ENCODE peak calls at places on chromosome 11, in six cellular contexts. B, I, A, D, S and F are unnamed samples.

GRCh38 chr11:36431429-36432092 is 78.5 kb downstream of the TRAF6 start:
- DNase-seq in B (peak), S (peak), I (no peak), D (peak), A (peak), F (peak)

GRCh38 chr11:75031224-75031753 is 42.6 kb downstream of the NEU3 start:
- DNase-seq in D (peak), B (no peak), A (peak), S (no peak), I (no peak), F (peak)

GRCh38 chr11:66420671-66421476 is at the start of gene NPAS4:
- DNase-seq in B (no peak), S (no peak), A (no peak), I (no peak), D (no peak), F (no peak)

GRCh38 chr11:91081440-91082088 is 858.7 kb upstream of the CHORDC1 start:
- DNase-seq in S (no peak), I (peak), A (peak), B (no peak), D (peak), F (peak)

GRCh38 chr11:69638941-69639681 is 1.8 kb upstream of the CCND1 start:
- DNase-seq in D (peak), B (peak), S (peak), A (peak), I (peak), F (peak)

GRCh38 chr11:114311946-114312345 is 15.7 kb downstream of the NNMT start:
- DNase-seq in B (no peak), I (no peak), S (no peak), D (peak), A (peak), F (no peak)

GRCh38 chr11:66619080-66619554 is 2.7 kb downstream of the RBM14 start:
- DNase-seq in S (peak), A (peak), D (peak), I (no peak), B (no peak), F (peak)

GRCh38 chr11:79078999-79079398 is 361.8 kb downstream of the TENM4 start:
- DNase-seq in D (no peak), A (no peak), S (no peak), B (no peak), I (no peak), F (no peak)

GRCh38 chr11:29627541-29627940 is 389.3 kb downstream of the KCNA4 start:
- DNase-seq in I (no peak), D (no peak), S (no peak), A (no peak), B (no peak), F (no peak)

GRCh38 chr11:66976048-66976467 is 954 bp downstream of the C11orf86 start:
- DNase-seq in B (no peak), D (no peak), I (no peak), S (no peak), A (no peak), F (peak)

GRCh38 chr11:96337541-96338530 is 5.2 kb downstream of the MAML2 start:
- DNase-seq in S (peak), A (peak), B (no peak), D (peak), I (no peak), F (peak)

GRCh38 chr11:15651033-15651432 is 536.3 kb downstream of the INSC start:
- DNase-seq in I (no peak), S (no peak), A (no peak), B (no peak), D (no peak), F (no peak)

GRCh38 chr11:109772846-109773400 is 320.3 kb upstream of the ZC3H12C start:
- DNase-seq in I (no peak), A (no peak), D (no peak), S (no peak), B (no peak), F (no peak)

GRCh38 chr11:48384670-48385069 is 18.4 kb upstream of the OR4C5 start:
- DNase-seq in I (no peak), B (no peak), S (peak), A (no peak), D (no peak), F (no peak)

GRCh38 chr11:15223318-15223717 is 108.6 kb downstream of the INSC start:
- DNase-seq in S (no peak), B (no peak), D (peak), I (no peak), A (peak), F (peak)

GRCh38 chr11:119809346-119809745 is 80.3 kb upstream of the NECTIN1 start:
- DNase-seq in A (no peak), D (no peak), S (no peak), B (no peak), I (no peak), F (no peak)

GRCh38 chr11:71518506-71519471 is 8.3 kb upstream of the KRTAP5-7 start:
- DNase-seq in D (no peak), S (no peak), I (no peak), B (no peak), A (no peak), F (no peak)

GRCh38 chr11:84899740-84900139 is 727.4 kb downstream of the DLG2 start:
- DNase-seq in D (peak), S (peak), A (no peak), I (no peak), B (no peak), F (no peak)

GRCh38 chr11:26993965-26994446 is at the start of gene FIBIN:
- DNase-seq in D (peak), B (peak), A (peak), I (peak), S (no peak), F (peak)

GRCh38 chr11:70530010-70530409 is 131.7 kb downstream of the CTTN start:
- DNase-seq in I (no peak), D (no peak), B (no peak), A (no peak), S (no peak), F (no peak)

GRCh38 chr11:129694538-129694937 is 121.1 kb upstream of the TMEM45B start:
- DNase-seq in I (no peak), B (peak), S (peak), D (no peak), A (no peak), F (no peak)
- TF ChIP-seq CTCF in I (no peak), B (no peak), S (no peak), D (no peak), A (no peak), F (no peak)

GRCh38 chr11:7672960-7673723 is at the start of gene CYB5R2:
- DNase-seq in A (peak), D (peak), B (peak), S (peak), I (peak), F (peak)
- H3K4me3 ChIP-seq in A (peak), D (peak), B (peak), S (peak), I (peak), F (peak)

DNA sequence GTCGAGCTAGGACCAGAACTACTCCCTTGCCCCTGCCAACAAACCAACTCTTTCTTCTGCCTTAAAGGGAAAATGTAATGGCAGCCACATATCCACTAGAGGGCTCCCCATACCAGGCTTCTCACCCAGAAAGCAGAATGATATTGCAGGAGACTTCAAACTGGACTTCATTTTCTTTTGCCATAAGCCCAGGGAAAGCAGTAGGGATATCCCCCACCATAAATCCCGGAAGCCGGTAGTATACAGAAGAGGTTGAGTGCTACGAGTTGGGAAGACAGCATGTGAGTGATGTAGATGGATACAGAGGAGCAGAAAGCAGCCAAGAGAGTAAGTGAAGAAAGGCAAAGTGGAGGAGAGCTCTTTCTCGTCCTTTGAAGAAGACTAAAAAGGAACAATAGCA is 12.1 kb downstream of the PLAAT5 start:
- DNase-seq in I (peak), S (peak), D (peak), A (peak), B (peak), F (peak)
- TF ChIP-seq CTCF in I (peak), S (peak), D (peak), A (peak), B (peak), F (peak)

GRCh38 chr11:10592331-10592730 is 23.9 kb upstream of the LYVE1 start:
- DNase-seq in A (peak), I (no peak), S (no peak), B (no peak), D (peak), F (peak)

GRCh38 chr11:10588904-10589303 is 20.4 kb upstream of the LYVE1 start:
- DNase-seq in D (no peak), S (no peak), B (no peak), A (no peak), I (no peak), F (no peak)

GRCh38 chr11:10587995-10588394 is 19.5 kb upstream of the LYVE1 start:
- DNase-seq in I (no peak), D (no peak), B (no peak), A (no peak), S (no peak), F (no peak)

GRCh38 chr11:10591741-10592140 is 23.3 kb upstream of the LYVE1 start:
- DNase-seq in B (no peak), I (no peak), D (no peak), S (no peak), A (no peak), F (no peak)

GRCh38 chr11:10590516-10590915 is 22.1 kb upstream of the LYVE1 start:
- DNase-seq in B (no peak), I (no peak), D (no peak), A (peak), S (no peak), F (peak)
- H3K4me3 ChIP-seq in B (no peak), I (no peak), D (no peak), A (no peak), S (no peak), F (no peak)

GRCh38 chr11:45089845-45090499 is 56.5 kb upstream of the PRDM11 start:
- DNase-seq in S (no peak), B (no peak), A (peak), D (peak), I (no peak), F (peak)
- TF ChIP-seq CTCF in S (no peak), B (no peak), A (peak), D (peak), I (no peak), F (peak)

DNA sequence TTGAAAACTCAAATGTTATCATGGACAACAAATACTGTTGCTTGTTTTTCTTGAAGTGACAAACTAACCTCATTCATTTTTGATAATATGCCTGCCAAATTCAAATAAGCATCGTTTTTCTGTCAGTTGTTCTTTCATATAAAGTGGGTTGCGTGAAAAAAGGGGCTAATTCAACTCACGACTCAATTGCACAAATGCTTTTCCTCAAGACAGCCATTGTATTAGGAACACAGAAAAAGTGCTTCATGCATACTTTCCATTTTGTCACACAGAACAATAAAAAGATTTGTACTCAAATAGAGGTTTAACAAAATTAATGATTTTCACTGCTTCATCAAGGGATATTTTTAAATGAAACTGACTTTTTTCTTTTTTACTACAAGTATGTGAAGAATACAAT is 94.6 kb upstream of the ALKBH3 start:
- DNase-seq in A (no peak), D (no peak), B (no peak), S (no peak), I (no peak), F (no peak)
- H3K4me3 ChIP-seq in A (no peak), D (no peak), B (no peak), S (no peak), I (no peak), F (no peak)

GRCh38 chr11:32385998-32386397 is 49.3 kb downstream of the WT1 start:
- DNase-seq in S (no peak), I (no peak), A (peak), B (peak), D (peak), F (peak)
- TF ChIP-seq CTCF in S (no peak), I (no peak), A (peak), B (no peak), D (peak), F (peak)

GRCh38 chr11:11620966-11621880 is 582 bp downstream of the GALNT18 start:
- DNase-seq in S (peak), A (peak), B (peak), D (peak), I (no peak), F (peak)
- H3K4me3 ChIP-seq in S (peak), A (peak), B (peak), D (peak), I (peak), F (peak)

DNA sequence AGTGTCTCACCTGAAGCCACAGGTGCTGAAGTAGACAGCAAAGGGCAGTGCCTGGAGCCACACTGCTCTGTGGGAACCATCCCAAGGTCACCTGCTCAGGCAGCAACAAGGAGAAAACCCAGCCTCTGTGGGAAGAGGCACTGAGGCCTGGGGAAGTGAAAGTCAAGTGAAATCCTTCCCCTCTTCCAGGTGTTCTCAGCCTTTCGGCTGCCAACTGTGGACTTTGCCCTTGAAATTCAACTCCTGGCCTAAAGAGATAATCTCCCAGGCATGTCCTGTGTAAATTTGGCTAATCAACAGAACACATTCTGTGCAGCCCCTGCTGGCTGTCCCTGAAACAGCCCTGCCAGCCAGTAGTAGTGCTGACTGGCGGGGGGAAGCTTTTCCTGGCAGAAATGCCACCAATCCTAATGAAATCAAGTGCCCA is 112.1 kb downstream of the RPL27A start:
- DNase-seq in I (no peak), D (no peak), B (peak), S (no peak), A (no peak), F (no peak)
- TF ChIP-seq CTCF in I (no peak), D (peak), B (peak), S (peak), A (peak), F (peak)